ENCODE peak calls at places on chromosomes 12 and 14, in ten cellular contexts. O is RWPE1, M is choroid plexus epithelial cell, X is glutamatergic neuron, A is lower lobe of right lung, K is body of pancreas, D is AG04450, U is Panc1, Y is testis, R is sigmoid colon. Q is an unnamed sample.

GRCh38 chr12:12327802-12328201 is 22.2 kb downstream of the MANSC1 start:
- DNase-seq in Y (no peak), A (no peak), X (no peak), O (peak; percentile 30), R (no peak), U (no peak), K (no peak), M (peak; percentile 82), D (no peak), Q (peak; percentile 85)

GRCh38 chr12:116934908-116935698 is 24.4 kb downstream of the FBXW8 start:
- DNase-seq in X (no peak), K (peak; percentile 51), U (no peak), M (no peak), O (no peak), D (no peak), R (no peak), A (no peak), Y (no peak), Q (no peak)

GRCh38 chr12:89334770-89335169 is 17.5 kb downstream of the DUSP6 start:
- DNase-seq in O (no peak), K (no peak), D (no peak), R (no peak), M (peak; percentile 67), U (no peak), X (no peak), A (no peak), Y (no peak), Q (peak; percentile 13)

GRCh38 chr12:4214912-4215861 is 58.4 kb upstream of the CCND2 start:
- DNase-seq in O (no peak), Y (peak; percentile 52), D (no peak), R (peak; percentile 78), U (no peak), K (peak; percentile 30), X (no peak), A (peak; percentile 89), M (peak; percentile 5), Q (no peak)

GRCh38 chr12:53025250-53025649 is 19.0 kb downstream of the EIF4B start:
- DNase-seq in R (no peak), Y (no peak), D (no peak), A (no peak), K (no peak), O (no peak), M (no peak), U (no peak), X (no peak), Q (no peak)

GRCh38 chr14:87989613-87990299 is 3.2 kb downstream of the GALC start:
- DNase-seq in U (no peak), R (no peak), A (no peak), M (no peak), Y (no peak), K (no peak), O (no peak), D (no peak), X (no peak), Q (no peak)

GRCh38 chr12:74415633-74416032 is 122.0 kb upstream of the ATXN7L3B start:
- DNase-seq in A (no peak), Y (no peak), D (no peak), O (peak; percentile 25), U (no peak), M (peak; percentile 54), X (no peak), R (no peak), K (no peak), Q (peak; percentile 22)

GRCh38 chr12:47438175-47438574 is 267.7 kb downstream of the RPAP3 start:
- DNase-seq in X (no peak), R (no peak), A (no peak), Y (no peak), M (no peak), K (no peak), U (no peak), O (no peak), D (no peak), Q (no peak)

GRCh38 chr14:65186951-65187350 is 84.6 kb upstream of the MAX start:
- DNase-seq in Y (no peak), X (no peak), D (no peak), M (no peak), U (no peak), A (no peak), K (no peak), O (no peak), R (no peak), Q (no peak)

GRCh38 chr12:34299802-34300193 is 277.5 kb downstream of the ALG10 start:
- DNase-seq in D (no peak), X (no peak), O (no peak), A (peak; percentile 17), M (no peak), U (no peak), K (no peak), Y (no peak), R (peak; percentile 54), Q (no peak)

GRCh38 chr12:68189766-68190700 is 30.5 kb upstream of the IFNG start:
- DNase-seq in A (no peak), K (no peak), X (no peak), R (no peak), Y (no peak), U (no peak), D (no peak), O (peak; percentile 71), M (peak; percentile 81), Q (peak; percentile 28)

GRCh38 chr14:100887728-100888335 is 15.7 kb downstream of the RTL1 start:
- DNase-seq in X (no peak), U (no peak), A (no peak), O (no peak), M (no peak), Y (no peak), R (peak; percentile 33), K (no peak), D (no peak), Q (no peak)

GRCh38 chr14:100623961-100624360 is 36.7 kb upstream of the BEGAIN start:
- DNase-seq in Y (no peak), O (no peak), A (peak; percentile 11), R (peak; percentile 52), D (no peak), M (no peak), U (no peak), K (no peak), X (no peak), Q (no peak)

GRCh38 chr12:68092976-68093375 is 66.6 kb downstream of the IFNG start:
- DNase-seq in A (no peak), U (no peak), M (no peak), K (no peak), O (no peak), R (no peak), D (no peak), X (no peak), Y (no peak), Q (no peak)

GRCh38 chr14:36822671-36823070 is 161.0 kb downstream of the PAX9 start:
- DNase-seq in K (no peak), Y (no peak), M (no peak), R (no peak), X (no peak), O (no peak), D (no peak), A (no peak), U (no peak), Q (no peak)

GRCh38 chr14:71119075-71119474 is 211.8 kb downstream of the PCNX1 start:
- DNase-seq in K (no peak), U (no peak), M (peak; percentile 29), O (no peak), X (no peak), D (no peak), Y (no peak), A (no peak), R (no peak), Q (peak; percentile 38)

GRCh38 chr14:71119832-71120231 is 212.6 kb downstream of the PCNX1 start:
- DNase-seq in U (no peak), K (no peak), M (no peak), A (no peak), R (no peak), Y (no peak), O (no peak), X (no peak), D (no peak), Q (peak; percentile 43)

GRCh38 chr14:71116206-71117122 is 209.2 kb downstream of the PCNX1 start:
- DNase-seq in X (no peak), Y (no peak), A (no peak), K (no peak), O (no peak), D (no peak), M (no peak), U (no peak), R (no peak), Q (no peak)

GRCh38 chr14:71115306-71115705 is 208.0 kb downstream of the PCNX1 start:
- DNase-seq in K (no peak), O (no peak), D (no peak), U (no peak), X (no peak), R (no peak), M (no peak), A (no peak), Y (no peak), Q (no peak)

GRCh38 chr14:71117839-71118743 is 210.8 kb downstream of the PCNX1 start:
- DNase-seq in R (no peak), K (peak; percentile 46), D (peak; percentile 64), U (no peak), M (peak; percentile 80), X (no peak), A (no peak), Y (no peak), O (peak; percentile 92), Q (peak; percentile 85)
- TF ChIP-seq CTCF in R (no peak), K (no peak), D (no peak), U (no peak), M (no peak), X (no peak), A (no peak), Y (no peak), O (no peak), Q (no peak)

DNA sequence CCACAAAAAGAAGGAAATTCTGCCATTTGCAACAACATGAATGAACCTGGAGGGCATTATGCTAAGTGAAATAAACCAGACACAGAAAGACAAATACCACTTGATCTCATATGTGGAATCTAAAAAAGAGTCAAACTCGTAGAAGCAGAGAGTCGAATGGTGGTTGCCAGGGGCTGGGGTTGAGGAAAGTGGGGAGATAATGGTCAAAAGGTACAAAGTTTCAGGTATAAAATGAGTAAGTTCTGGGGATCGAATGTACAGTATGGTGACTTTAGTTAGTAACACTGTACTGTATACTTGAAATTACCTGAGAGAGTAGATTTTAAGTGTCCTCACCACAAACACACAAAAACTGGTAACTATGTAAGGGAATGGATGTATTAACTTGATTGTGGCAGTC is 129.4 kb downstream of the PPM1H start:
- DNase-seq in K (no peak), X (no peak), M (no peak), U (no peak), Y (no peak), O (no peak), D (no peak), R (no peak), A (no peak), Q (no peak)
- TF ChIP-seq CTCF in K (no peak), X (no peak), M (no peak), U (no peak), Y (no peak), O (no peak), D (no peak), R (no peak), A (no peak), Q (no peak)

GRCh38 chr14:97791906-97792305 is 994.7 kb downstream of the VRK1 start:
- DNase-seq in U (no peak), D (no peak), Y (no peak), M (no peak), R (no peak), A (no peak), X (no peak), K (no peak), O (no peak), Q (no peak)
- TF ChIP-seq CTCF in U (no peak), D (no peak), Y (no peak), M (no peak), R (no peak), A (no peak), X (no peak), K (no peak), O (no peak), Q (no peak)

GRCh38 chr12:104951759-104952509 is 6.2 kb downstream of the SLC41A2 start:
- DNase-seq in A (no peak), X (no peak), R (no peak), O (no peak), K (no peak), Y (no peak), M (peak; percentile 75), D (no peak), U (no peak), Q (peak; percentile 41)
- TF ChIP-seq CTCF in A (no peak), X (no peak), R (no peak), O (no peak), K (no peak), Y (no peak), M (no peak), D (no peak), U (no peak), Q (no peak)